ENCODE peak calls at places on chromosome 15, in nine cellular contexts. J is activated T-cell treated with anti-CD3 and anti-CD28 coated beads for 1 hour; V is mesenchymal stem cell; O is SK-N-SH; G is EL; B is trophoblast cell; F is frontal cortex; N is CD8-positive, alpha-beta T cell; I is sciatic nerve. L is an unnamed sample.

GRCh38 chr15:50665938-50666337 is 20.7 kb downstream of the TRPM7 start:
- DNase-seq in O (no peak), G (no peak), I (no peak), F (no peak), B (no peak), J (no peak), V (no peak), N (no peak), L (no peak)

GRCh38 chr15:70348581-70349344 is 251.0 kb upstream of the TLE3 start:
- DNase-seq in J (no peak), I (no peak), O (no peak), B (peak; percentile 84), N (no peak), G (no peak), V (no peak), F (no peak), L (no peak)

GRCh38 chr15:78641876-78642275 is 866 bp upstream of the CHRNB4 start:
- DNase-seq in J (no peak), B (no peak), N (no peak), G (no peak), I (no peak), V (no peak), O (no peak), F (no peak), L (no peak)

GRCh38 chr15:84747423-84748273 is 744 bp upstream of the ZNF592 start:
- DNase-seq in V (peak; percentile 82), F (peak; percentile 38), I (peak; percentile 80), B (peak; percentile 66), N (peak; percentile 58), G (peak; percentile 72), J (peak; percentile 59), O (no peak), L (peak; percentile 77)

GRCh38 chr15:57462391-57462790 is 86.1 kb downstream of the CGNL1 start:
- DNase-seq in N (no peak), F (no peak), J (no peak), I (no peak), G (peak; percentile 17), B (no peak), V (no peak), O (no peak), L (no peak)

GRCh38 chr15:99141943-99142342 is 37.1 kb downstream of the SYNM start:
- DNase-seq in F (no peak), B (no peak), V (no peak), N (no peak), I (no peak), G (no peak), O (no peak), J (no peak), L (no peak)

GRCh38 chr15:66623801-66624453 is 58.1 kb upstream of the LCTL start:
- DNase-seq in G (no peak), N (no peak), F (no peak), B (no peak), J (no peak), V (no peak), I (no peak), O (no peak), L (no peak)

GRCh38 chr15:71957026-71957425 is 146.7 kb downstream of the NR2E3 start:
- DNase-seq in O (no peak), I (no peak), N (no peak), G (no peak), V (no peak), B (no peak), F (no peak), J (no peak), L (no peak)

GRCh38 chr15:62107561-62108110 is 40.9 kb downstream of the C2CD4A start:
- DNase-seq in V (no peak), F (no peak), J (no peak), I (no peak), G (no peak), O (no peak), N (no peak), B (peak; percentile 13), L (no peak)

GRCh38 chr15:67997996-67998395 is 56.1 kb upstream of the PIAS1 start:
- DNase-seq in I (no peak), F (no peak), O (no peak), B (no peak), N (no peak), V (peak; percentile 6), G (peak; percentile 80), J (no peak), L (no peak)

GRCh38 chr15:39511000-39511914 is 69.6 kb upstream of the THBS1 start:
- DNase-seq in G (peak; percentile 88), V (peak; percentile 89), I (no peak), J (no peak), F (peak; percentile 14), B (peak; percentile 12), O (no peak), N (no peak), L (no peak)

GRCh38 chr15:39301589-39301999 is 279.3 kb upstream of the THBS1 start:
- DNase-seq in F (no peak), O (no peak), G (peak; percentile 77), N (no peak), B (no peak), J (no peak), V (peak; percentile 71), I (no peak), L (no peak)

GRCh38 chr15:101049856-101050646 is 130.9 kb downstream of the LRRK1 start:
- DNase-seq in N (no peak), J (no peak), O (peak; percentile 50), B (no peak), I (peak; percentile 56), F (no peak), G (no peak), V (no peak), L (no peak)

GRCh38 chr15:76996526-76997401 is 1.8 kb downstream of the PSTPIP1 start:
- DNase-seq in N (no peak), O (peak; percentile 53), B (no peak), I (peak; percentile 64), J (peak; percentile 50), G (peak; percentile 41), F (no peak), V (no peak), L (peak; percentile 71)

GRCh38 chr15:51938286-51938685 is 33.3 kb downstream of the LEO1 start:
- DNase-seq in G (no peak), V (no peak), F (no peak), O (no peak), I (no peak), N (no peak), J (no peak), B (peak; percentile 36), L (no peak)

GRCh38 chr15:28984421-28985375 is 98.9 kb downstream of the APBA2 start:
- DNase-seq in J (no peak), I (no peak), O (peak; percentile 81), F (peak; percentile 73), G (peak; percentile 81), V (peak; percentile 89), B (no peak), N (no peak), L (no peak)

GRCh38 chr15:41990243-41990605 is 17.9 kb upstream of the EHD4 start:
- DNase-seq in B (no peak), V (no peak), O (no peak), I (no peak), N (no peak), J (no peak), F (no peak), G (no peak), L (no peak)

GRCh38 chr15:98649996-98650870 is 1.9 kb downstream of the IGF1R start:
- DNase-seq in O (peak; percentile 56), N (peak; percentile 34), G (peak; percentile 41), F (no peak), B (peak; percentile 16), V (peak; percentile 50), J (peak; percentile 11), I (peak; percentile 72), L (peak; percentile 41)

GRCh38 chr15:91465696-91466095 is 365.6 kb downstream of the SV2B start:
- DNase-seq in B (no peak), O (no peak), I (no peak), G (no peak), N (no peak), F (no peak), J (no peak), V (no peak), L (no peak)

GRCh38 chr15:62940755-62941361 is 101.7 kb upstream of the TPM1 start:
- DNase-seq in J (no peak), G (peak; percentile 96), I (peak; percentile 69), O (peak; percentile 44), N (no peak), V (peak; percentile 99), B (peak; percentile 84), F (peak; percentile 81), L (no peak)

GRCh38 chr15:77636209-77636608 is 3.5 kb upstream of the LINGO1 start:
- DNase-seq in G (no peak), B (no peak), N (no peak), O (no peak), F (no peak), J (no peak), I (no peak), V (no peak), L (no peak)

GRCh38 chr15:36313021-36313420 is 266.4 kb upstream of the CDIN1 start:
- DNase-seq in G (peak; percentile 23), J (no peak), B (no peak), N (no peak), V (no peak), O (no peak), I (no peak), F (no peak), L (no peak)

GRCh38 chr15:40428183-40428582 is 12.6 kb upstream of the BAHD1 start:
- DNase-seq in J (no peak), N (no peak), O (no peak), I (no peak), B (no peak), F (no peak), G (no peak), V (no peak), L (no peak)

GRCh38 chr15:39860200-39860599 is 59.9 kb downstream of the GPR176 start:
- DNase-seq in I (no peak), J (no peak), B (no peak), G (peak; percentile 57), N (no peak), F (no peak), O (no peak), V (peak; percentile 65), L (no peak)

GRCh38 chr15:98823012-98823458 is 174.7 kb downstream of the IGF1R start:
- DNase-seq in V (peak; percentile 82), G (peak; percentile 74), O (no peak), B (no peak), J (no peak), I (no peak), F (no peak), N (no peak), L (no peak)

GRCh38 chr15:63189955-63190691 is 717 bp downstream of the RAB8B start:
- DNase-seq in F (no peak), I (no peak), J (no peak), B (no peak), G (peak; percentile 37), O (no peak), N (no peak), V (no peak), L (no peak)

GRCh38 chr15:78739996-78740903 is 71.0 kb downstream of the ADAMTS7 start:
- DNase-seq in J (peak; percentile 19), G (peak; percentile 59), I (no peak), V (peak; percentile 45), F (no peak), O (peak; percentile 52), N (no peak), B (peak; percentile 13), L (peak; percentile 19)

L was measured in CD8-positive, alpha-beta memory T cell.